ENCODE peak calls at places on chromosomes 7 and 10, in seven cellular contexts. B, Y, S, L, N, A and F are unnamed samples.
A peak's percentile ranks its signal among the peaks of the same experiment; 100 is the strongest.

GRCh38 chr10:44963772-44964633 is 4.4 kb downstream of the RASSF4 start:
- DNase-seq in Y (peak; percentile 92), S (no peak), L (peak; percentile 90), N (no peak), A (peak; percentile 57), B (no peak), F (peak; percentile 65)

GRCh38 chr10:51999089-51999488 is 299.7 kb upstream of the CSTF2T start:
- DNase-seq in S (no peak), B (no peak), N (no peak), L (no peak), Y (no peak), A (no peak), F (no peak)

GRCh38 chr10:132512693-132513345 is 24.8 kb upstream of the INPP5A start:
- DNase-seq in S (no peak), N (no peak), A (no peak), B (no peak), Y (peak; percentile 24), L (no peak), F (no peak)

GRCh38 chr7:70694909-70695803 is 436.8 kb upstream of the GALNT17 start:
- DNase-seq in N (peak; percentile 21), A (peak; percentile 48), S (peak; percentile 22), B (peak; percentile 56), L (no peak), Y (peak; percentile 71), F (peak; percentile 73)

GRCh38 chr7:3436746-3437145 is 135.7 kb downstream of the SDK1 start:
- DNase-seq in L (no peak), A (no peak), Y (no peak), B (peak; percentile 81), N (peak; percentile 56), S (peak; percentile 82), F (no peak)

GRCh38 chr10:104501449-104501848 is 139.6 kb upstream of the SORCS3 start:
- DNase-seq in B (no peak), Y (no peak), A (no peak), L (no peak), S (no peak), N (no peak), F (no peak)

GRCh38 chr7:69732203-69732602 is 133.9 kb downstream of the AUTS2 start:
- DNase-seq in S (peak; percentile 4), N (no peak), B (peak; percentile 27), Y (no peak), A (peak; percentile 48), L (no peak), F (peak; percentile 12)

GRCh38 chr7:4880218-4880617 is 3.3 kb downstream of the RADIL start:
- DNase-seq in N (no peak), L (no peak), S (no peak), A (no peak), B (peak; percentile 5), Y (no peak), F (no peak)

GRCh38 chr10:76394707-76395042 is 963.3 kb downstream of the LRMDA start:
- DNase-seq in N (no peak), A (no peak), S (no peak), Y (no peak), B (no peak), L (no peak), F (no peak)

GRCh38 chr7:2065516-2065915 is 167.2 kb downstream of the MAD1L1 start:
- DNase-seq in N (no peak), B (no peak), Y (no peak), S (no peak), A (no peak), L (no peak), F (no peak)

GRCh38 chr10:21355591-21356011 is 169.9 kb downstream of the SKIDA1 start:
- DNase-seq in A (no peak), L (no peak), B (peak; percentile 26), N (peak; percentile 51), S (peak; percentile 57), Y (no peak), F (no peak)

GRCh38 chr10:37948210-37948609 is 28.2 kb downstream of the ZNF25 start:
- DNase-seq in Y (no peak), B (no peak), S (no peak), N (peak; percentile 15), A (no peak), L (no peak), F (no peak)

GRCh38 chr7:151752037-151752436 is 124.9 kb downstream of the PRKAG2 start:
- DNase-seq in L (no peak), B (no peak), A (no peak), Y (no peak), S (no peak), N (no peak), F (no peak)

GRCh38 chr7:11434371-11434770 is 397.6 kb downstream of the THSD7A start:
- DNase-seq in A (no peak), N (peak; percentile 3), S (no peak), B (peak; percentile 20), Y (no peak), L (no peak), F (no peak)

GRCh38 chr10:44477021-44477420 is 92.1 kb upstream of the CXCL12 start:
- DNase-seq in L (no peak), B (no peak), A (no peak), S (peak; percentile 93), Y (no peak), N (peak; percentile 85), F (no peak)

GRCh38 chr7:18788026-18788425 is 292.5 kb downstream of the HDAC9 start:
- DNase-seq in N (no peak), B (no peak), S (no peak), L (no peak), A (no peak), Y (no peak), F (no peak)

GRCh38 chr7:91243591-91244368 is 20.5 kb upstream of the FZD1 start:
- DNase-seq in B (peak; percentile 36), N (no peak), Y (no peak), A (no peak), S (no peak), L (no peak), F (no peak)

GRCh38 chr7:112723416-112723815 is 66.8 kb downstream of the TMEM168 start:
- DNase-seq in L (no peak), Y (no peak), N (no peak), B (peak; percentile 68), S (peak; percentile 16), A (no peak), F (no peak)

GRCh38 chr7:72577107-72577506 is 165.0 kb upstream of the CALN1 start:
- DNase-seq in L (no peak), B (no peak), S (no peak), N (no peak), Y (no peak), A (no peak), F (no peak)

DNA sequence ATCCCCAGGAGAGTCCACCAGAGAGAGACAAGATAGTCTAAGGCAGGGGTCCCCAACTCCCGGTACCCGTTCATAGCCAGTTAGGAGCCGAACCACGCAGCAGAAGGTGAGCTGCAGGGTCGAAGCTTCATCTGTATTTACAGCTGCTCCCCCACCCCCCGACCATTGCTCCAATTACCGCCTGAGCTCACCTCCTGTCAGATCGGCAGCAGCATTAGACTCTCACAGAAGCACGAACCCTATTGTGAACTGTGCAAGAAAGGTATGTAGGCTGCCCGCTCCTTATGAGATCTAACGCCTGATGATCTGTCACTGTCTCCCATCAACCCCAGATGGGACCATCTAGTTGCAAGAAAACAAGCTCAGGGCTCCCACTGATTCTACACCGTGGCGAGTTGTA is 14.6 kb upstream of the AZGP1 start:
- DNase-seq in Y (no peak), L (no peak), A (peak; percentile 36), B (no peak), N (no peak), S (no peak), F (no peak)
- H3K4me3 ChIP-seq in Y (no peak overlapping the region), L (peak overlapping the region; percentile 44), A (peak overlapping the region; percentile 43), B (peak overlapping the region; percentile 33), N (peak overlapping the region; percentile 13), S (peak overlapping the region; percentile 34), F (no peak overlapping the region)

GRCh38 chr10:92690211-92691041 is 671 bp downstream of the HHEX start:
- DNase-seq in S (peak; percentile 72), L (peak; percentile 52), B (peak; percentile 73), Y (peak; percentile 84), N (peak; percentile 74), A (peak; percentile 52), F (peak; percentile 59)

GRCh38 chr10:92688927-92689662 is 660 bp upstream of the HHEX start:
- DNase-seq in A (peak; percentile 70), Y (no peak), N (peak; percentile 48), B (peak; percentile 48), L (no peak), S (peak; percentile 44), F (peak; percentile 39)

GRCh38 chr10:92691042-92691590 is 1.4 kb downstream of the HHEX start:
- DNase-seq in N (no peak), B (no peak), A (peak; percentile 79), Y (peak; percentile 67), S (no peak), L (peak; percentile 32), F (no peak)

GRCh38 chr10:92689663-92690210 is at the start of gene HHEX:
- DNase-seq in L (peak; percentile 61), Y (peak; percentile 85), A (no peak), N (peak; percentile 83), S (peak; percentile 82), B (peak; percentile 73), F (peak; percentile 83)

DNA sequence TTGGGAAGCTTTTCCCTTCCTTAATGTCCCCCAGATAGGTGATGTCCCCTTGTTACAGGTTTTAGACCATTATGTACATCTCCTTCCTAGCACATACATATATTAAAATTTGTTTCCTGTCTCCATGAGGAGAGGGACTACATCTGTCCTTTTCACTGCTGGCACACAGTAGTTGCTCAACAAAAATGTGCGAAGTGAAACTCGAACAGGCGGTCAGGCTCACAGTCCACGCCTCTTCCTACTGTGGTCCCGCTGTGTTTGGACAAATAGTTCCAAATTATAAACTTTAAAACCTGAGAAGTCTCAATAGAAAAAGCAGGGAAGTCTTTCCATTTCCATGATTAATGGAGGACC is 1.2 kb upstream of the HHEX start:
- DNase-seq in B (no peak), S (no peak), L (no peak), A (no peak), N (no peak), Y (no peak), F (no peak)
- H3K4me3 ChIP-seq in B (peak overlapping the region; percentile 44), S (peak overlapping the region; percentile 61), L (peak overlapping the region; percentile 77), A (peak overlapping the region; percentile 56), N (no peak overlapping the region), Y (peak overlapping the region; percentile 59), F (peak overlapping the region; percentile 51)

GRCh38 chr7:12578930-12579640 is 8.6 kb downstream of the SCIN start:
- DNase-seq in S (no peak), Y (no peak), B (no peak), A (no peak), L (no peak), N (no peak), F (no peak)
- H3K4me3 ChIP-seq in S (no peak overlapping the region), Y (no peak overlapping the region), B (no peak overlapping the region), A (no peak overlapping the region), L (no peak overlapping the region), N (no peak overlapping the region), F (no peak overlapping the region)

GRCh38 chr10:79244841-79245504 is 102.3 kb upstream of the PPIF start:
- DNase-seq in L (no peak), S (no peak), Y (no peak), A (no peak), B (no peak), N (no peak), F (no peak)
- H3K4me3 ChIP-seq in L (peak overlapping the region; percentile 70), S (no peak overlapping the region), Y (no peak overlapping the region), A (no peak overlapping the region), B (no peak overlapping the region), N (no peak overlapping the region), F (no peak overlapping the region)